ENCODE peak calls at places on chromosomes 7 and 10, in nine cellular contexts. U is uterus; G is nephron progenitor cell; S is RWPE2; F is stimulated activated CD4-positive, alpha-beta T cell treated with anti-CD3 and anti-CD28 coated beads, Interleukin-2, amount 100 ng/mL, for 48 hours; B is WERI-Rb-1; T is brain microvascular endothelial cell; V is spleen; P is neural progenitor cell. Q is an unnamed sample.

GRCh38 chr7:32518534-32519140 is 23.3 kb downstream of the AVL9 start:
- DNase-seq in U (no peak), G (no peak), S (no peak), F (no peak), B (no peak), T (no peak), V (no peak), P (peak; percentile 82), Q (no peak)

GRCh38 chr10:90604636-90605035 is 253.2 kb downstream of the HTR7 start:
- DNase-seq in U (no peak), G (no peak), S (no peak), F (no peak), B (no peak), T (no peak), V (no peak), P (no peak), Q (no peak)

GRCh38 chr7:108813247-108814014 is 243.8 kb downstream of the DNAJB9 start:
- DNase-seq in U (no peak), G (no peak), S (no peak), F (no peak), B (no peak), T (no peak), V (no peak), P (no peak), Q (no peak)

GRCh38 chr7:129225206-129225930 is 538 bp downstream of the AHCYL2 start:
- DNase-seq in U (peak; percentile 51), G (peak; percentile 69), S (no peak), F (peak; percentile 42), B (peak; percentile 50), T (peak; percentile 48), V (peak; percentile 94), P (peak; percentile 77), Q (peak; percentile 51)

GRCh38 chr10:4074559-4075407 is 289.8 kb upstream of the KLF6 start:
- DNase-seq in U (no peak), G (no peak), S (no peak), F (no peak), B (no peak), T (peak; percentile 63), V (no peak), P (no peak), Q (no peak)

GRCh38 chr7:117269895-117270294 is 53.0 kb downstream of the WNT2 start:
- DNase-seq in U (no peak), G (no peak), S (no peak), F (no peak), B (no peak), T (no peak), V (no peak), P (no peak), Q (no peak)

GRCh38 chr10:128489324-128490247 is 363.4 kb upstream of the MKI67 start:
- DNase-seq in U (no peak), G (no peak), S (no peak), F (no peak), B (peak; percentile 61), T (no peak), V (no peak), P (no peak), Q (no peak)

GRCh38 chr7:55590517-55591281 is 18.4 kb upstream of the VOPP1 start:
- DNase-seq in U (no peak), G (no peak), S (no peak), F (no peak), B (no peak), T (no peak), V (no peak), P (no peak), Q (no peak)

Q was measured in stimulated activated naive B cell treated with anti-CD40 and anti-IgM and Interleukin-4, amounts not matched to agents 10 μg/mL and 1 μg/mL and 100 μg/mL, for 72 hours.